ENCODE peak calls at places on chromosomes 7 and 10, in eight cellular contexts. One of them, this sample, is unnamed. For H3K4me1, the result is how much of the 10 kb centered on the place peaks cover.

GRCh38 chr7:22662031-22662430 is 65.0 kb upstream of the IL6 start:
- DNase-seq in sigmoid colon: no peak
- DNase-seq in tibial artery: no peak
- DNase-seq in astrocyte: no peak
- DNase-seq in heart right ventricle: no peak
- DNase-seq in fibroblast of lung: no peak
- DNase-seq in H1: no peak
- DNase-seq in spleen: no peak
- DNase-seq in this sample: no peak

GRCh38 chr7:75645570-75645969 is 93.2 kb downstream of the HIP1 start:
- DNase-seq in heart right ventricle: no peak
- DNase-seq in H1: no peak
- DNase-seq in spleen: no peak
- DNase-seq in astrocyte: no peak
- DNase-seq in fibroblast of lung: no peak
- DNase-seq in tibial artery: no peak
- DNase-seq in sigmoid colon: no peak
- DNase-seq in this sample: no peak

GRCh38 chr10:82908751-82909150 is 1033.8 kb downstream of the NRG3 start:
- DNase-seq in H1: no peak
- DNase-seq in fibroblast of lung: no peak
- DNase-seq in astrocyte: no peak
- DNase-seq in heart right ventricle: no peak
- DNase-seq in spleen: no peak
- DNase-seq in sigmoid colon: no peak
- DNase-seq in tibial artery: no peak
- DNase-seq in this sample: no peak

GRCh38 chr10:92880912-92881311 is 32.6 kb downstream of the EXOC6 start:
- DNase-seq in astrocyte: no peak
- DNase-seq in H1: no peak
- DNase-seq in spleen: no peak
- DNase-seq in fibroblast of lung: no peak
- DNase-seq in sigmoid colon: no peak
- DNase-seq in heart right ventricle: no peak
- DNase-seq in tibial artery: no peak
- DNase-seq in this sample: no peak

GRCh38 chr10:127945335-127945734 is 38.4 kb downstream of the PTPRE start:
- DNase-seq in H1: no peak
- DNase-seq in spleen: no peak
- DNase-seq in sigmoid colon: no peak
- DNase-seq in astrocyte: no peak
- DNase-seq in heart right ventricle: no peak
- DNase-seq in tibial artery: no peak
- DNase-seq in fibroblast of lung: peak
- DNase-seq in this sample: no peak

GRCh38 chr10:49310460-49310859 is 11.5 kb downstream of the C10orf71 start:
- DNase-seq in spleen: no peak
- DNase-seq in tibial artery: no peak
- DNase-seq in sigmoid colon: no peak
- DNase-seq in heart right ventricle: no peak
- DNase-seq in H1: no peak
- DNase-seq in fibroblast of lung: no peak
- DNase-seq in astrocyte: no peak
- DNase-seq in this sample: no peak

GRCh38 chr10:58695022-58695421 is 182.3 kb downstream of the BICC1 start:
- DNase-seq in H1: no peak
- DNase-seq in astrocyte: peak
- DNase-seq in sigmoid colon: no peak
- DNase-seq in heart right ventricle: no peak
- DNase-seq in tibial artery: no peak
- DNase-seq in spleen: no peak
- DNase-seq in fibroblast of lung: peak
- DNase-seq in this sample: no peak

GRCh38 chr10:102119417-102120141 is 589 bp downstream of the LDB1 start:
- DNase-seq in tibial artery: peak
- DNase-seq in astrocyte: peak
- DNase-seq in heart right ventricle: peak
- DNase-seq in spleen: peak
- DNase-seq in sigmoid colon: peak
- DNase-seq in fibroblast of lung: peak
- DNase-seq in H1: peak
- DNase-seq in this sample: peak

GRCh38 chr10:1213707-1214675 is 157.8 kb downstream of the WDR37 start:
- DNase-seq in H1: no peak
- DNase-seq in tibial artery: no peak
- DNase-seq in fibroblast of lung: no peak
- DNase-seq in astrocyte: no peak
- DNase-seq in spleen: peak
- DNase-seq in sigmoid colon: no peak
- DNase-seq in heart right ventricle: no peak
- DNase-seq in this sample: no peak

GRCh38 chr10:131854579-131855335 is 46.1 kb upstream of the PPP2R2D start:
- DNase-seq in H1: no peak
- DNase-seq in fibroblast of lung: no peak
- DNase-seq in astrocyte: no peak
- DNase-seq in heart right ventricle: no peak
- DNase-seq in sigmoid colon: peak
- DNase-seq in spleen: peak
- DNase-seq in tibial artery: peak
- DNase-seq in this sample: no peak

GRCh38 chr7:3381073-3381685 is 80.1 kb downstream of the SDK1 start:
- DNase-seq in spleen: peak
- DNase-seq in heart right ventricle: no peak
- DNase-seq in H1: no peak
- DNase-seq in tibial artery: no peak
- DNase-seq in sigmoid colon: no peak
- DNase-seq in astrocyte: no peak
- DNase-seq in fibroblast of lung: no peak
- DNase-seq in this sample: no peak

GRCh38 chr10:110042181-110042580 is 34.4 kb downstream of the ADD3 start:
- DNase-seq in astrocyte: peak
- DNase-seq in sigmoid colon: no peak
- DNase-seq in heart right ventricle: no peak
- DNase-seq in fibroblast of lung: peak
- DNase-seq in H1: no peak
- DNase-seq in tibial artery: no peak
- DNase-seq in spleen: no peak
- DNase-seq in this sample: no peak

GRCh38 chr7:95688931-95689453 is 83.4 kb upstream of the DYNC1I1 start:
- DNase-seq in spleen: no peak
- DNase-seq in fibroblast of lung: peak
- DNase-seq in sigmoid colon: no peak
- DNase-seq in heart right ventricle: no peak
- DNase-seq in tibial artery: no peak
- DNase-seq in astrocyte: no peak
- DNase-seq in H1: no peak
- DNase-seq in this sample: peak

GRCh38 chr7:26900283-26900682 is 35.9 kb upstream of the SKAP2 start:
- DNase-seq in spleen: no peak
- DNase-seq in tibial artery: no peak
- DNase-seq in fibroblast of lung: no peak
- DNase-seq in H1: no peak
- DNase-seq in sigmoid colon: no peak
- DNase-seq in heart right ventricle: no peak
- DNase-seq in astrocyte: no peak
- DNase-seq in this sample: no peak

GRCh38 chr7:75971961-75972763 is 22.2 kb downstream of the TMEM120A start:
- DNase-seq in sigmoid colon: peak
- DNase-seq in H1: no peak
- DNase-seq in tibial artery: peak
- DNase-seq in astrocyte: no peak
- DNase-seq in fibroblast of lung: no peak
- DNase-seq in heart right ventricle: peak
- DNase-seq in spleen: peak
- DNase-seq in this sample: peak

GRCh38 chr10:114507449-114507848 is 103.1 kb upstream of the AFAP1L2 start:
- DNase-seq in H1: no peak
- DNase-seq in astrocyte: peak
- DNase-seq in sigmoid colon: no peak
- DNase-seq in spleen: no peak
- DNase-seq in heart right ventricle: peak
- DNase-seq in fibroblast of lung: peak
- DNase-seq in tibial artery: no peak
- DNase-seq in this sample: no peak

GRCh38 chr7:86790383-86790782 is 146.7 kb downstream of the GRM3 start:
- DNase-seq in fibroblast of lung: no peak
- DNase-seq in H1: no peak
- DNase-seq in heart right ventricle: no peak
- DNase-seq in spleen: no peak
- DNase-seq in astrocyte: no peak
- DNase-seq in sigmoid colon: no peak
- DNase-seq in tibial artery: no peak
- DNase-seq in this sample: no peak

GRCh38 chr10:13352519-13352918 is 4.4 kb upstream of the SEPHS1 start:
- DNase-seq in heart right ventricle: no peak
- DNase-seq in spleen: no peak
- DNase-seq in tibial artery: no peak
- DNase-seq in astrocyte: no peak
- DNase-seq in H1: peak
- DNase-seq in sigmoid colon: no peak
- DNase-seq in fibroblast of lung: no peak
- DNase-seq in this sample: no peak

GRCh38 chr7:16428672-16429071 is 7.3 kb upstream of the CRPPA start:
- DNase-seq in fibroblast of lung: peak
- DNase-seq in astrocyte: peak
- DNase-seq in spleen: no peak
- DNase-seq in H1: no peak
- DNase-seq in tibial artery: no peak
- DNase-seq in heart right ventricle: no peak
- DNase-seq in sigmoid colon: no peak
- DNase-seq in this sample: no peak

GRCh38 chr7:115007751-115008150 is 85.9 kb downstream of the MDFIC start:
- DNase-seq in astrocyte: peak
- DNase-seq in fibroblast of lung: no peak
- DNase-seq in sigmoid colon: no peak
- DNase-seq in heart right ventricle: no peak
- DNase-seq in H1: no peak
- DNase-seq in tibial artery: no peak
- DNase-seq in spleen: no peak
- DNase-seq in this sample: no peak

GRCh38 chr7:157386979-157387800 is 50.4 kb downstream of the DNAJB6 start:
- DNase-seq in fibroblast of lung: peak
- DNase-seq in sigmoid colon: peak
- DNase-seq in astrocyte: peak
- DNase-seq in spleen: peak
- DNase-seq in heart right ventricle: peak
- DNase-seq in tibial artery: peak
- DNase-seq in H1: peak
- DNase-seq in this sample: peak
- H3K4me1 ChIP-seq in fibroblast of lung: under half
- H3K4me1 ChIP-seq in sigmoid colon: under half
- H3K4me1 ChIP-seq in astrocyte: under half
- H3K4me1 ChIP-seq in spleen: half or more
- H3K4me1 ChIP-seq in heart right ventricle: under half
- H3K4me1 ChIP-seq in tibial artery: under half
- H3K4me1 ChIP-seq in H1: under half
- H3K4me1 ChIP-seq in this sample: under half

GRCh38 chr7:1533569-1534329 is 3.2 kb downstream of the MAFK start:
- DNase-seq in H1: no peak
- DNase-seq in tibial artery: peak
- DNase-seq in sigmoid colon: peak
- DNase-seq in fibroblast of lung: peak
- DNase-seq in astrocyte: peak
- DNase-seq in heart right ventricle: peak
- DNase-seq in spleen: peak
- DNase-seq in this sample: peak
- H3K4me1 ChIP-seq in H1: under half
- H3K4me1 ChIP-seq in tibial artery: half or more
- H3K4me1 ChIP-seq in sigmoid colon: half or more
- H3K4me1 ChIP-seq in fibroblast of lung: under half
- H3K4me1 ChIP-seq in astrocyte: half or more
- H3K4me1 ChIP-seq in heart right ventricle: half or more
- H3K4me1 ChIP-seq in spleen: half or more
- H3K4me1 ChIP-seq in this sample: half or more

GRCh38 chr10:33331020-33331557 is 3.4 kb downstream of the NRP1 start:
- DNase-seq in sigmoid colon: no peak
- DNase-seq in fibroblast of lung: peak
- DNase-seq in spleen: no peak
- DNase-seq in heart right ventricle: no peak
- DNase-seq in astrocyte: no peak
- DNase-seq in H1: no peak
- DNase-seq in tibial artery: no peak
- DNase-seq in this sample: no peak
- H3K4me1 ChIP-seq in sigmoid colon: half or more
- H3K4me1 ChIP-seq in fibroblast of lung: under half
- H3K4me1 ChIP-seq in spleen: half or more
- H3K4me1 ChIP-seq in heart right ventricle: under half
- H3K4me1 ChIP-seq in astrocyte: under half
- H3K4me1 ChIP-seq in H1: under half
- H3K4me1 ChIP-seq in tibial artery: under half
- H3K4me1 ChIP-seq in this sample: under half

DNA sequence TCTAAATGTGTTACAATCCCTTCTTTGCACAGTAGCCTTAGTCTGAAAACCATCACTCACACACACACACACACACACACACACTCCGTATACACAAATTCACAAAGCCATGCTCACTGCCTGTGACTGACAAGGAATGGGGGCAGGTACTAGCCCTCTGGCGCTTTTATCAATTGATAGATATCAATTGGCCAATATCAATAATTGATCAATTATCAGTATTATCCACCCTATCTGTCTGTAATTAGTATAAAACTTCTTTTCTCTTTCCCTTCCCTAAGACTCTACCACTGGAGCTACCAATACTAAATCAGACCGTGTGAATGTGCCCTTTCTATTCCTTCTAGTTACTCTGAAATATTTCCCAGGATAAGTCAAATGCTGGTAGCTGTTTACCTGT is 2.1 kb downstream of the DENND11 start:
- DNase-seq in sigmoid colon: no peak
- DNase-seq in astrocyte: no peak
- DNase-seq in H1: no peak
- DNase-seq in spleen: no peak
- DNase-seq in tibial artery: no peak
- DNase-seq in fibroblast of lung: no peak
- DNase-seq in heart right ventricle: no peak
- DNase-seq in this sample: no peak
- H3K4me1 ChIP-seq in sigmoid colon: under half
- H3K4me1 ChIP-seq in astrocyte: under half
- H3K4me1 ChIP-seq in H1: under half
- H3K4me1 ChIP-seq in spleen: half or more
- H3K4me1 ChIP-seq in tibial artery: half or more
- H3K4me1 ChIP-seq in fibroblast of lung: under half
- H3K4me1 ChIP-seq in heart right ventricle: under half
- H3K4me1 ChIP-seq in this sample: under half

GRCh38 chr7:106120500-106120899 is 8.4 kb upstream of the SYPL1 start:
- DNase-seq in spleen: no peak
- DNase-seq in tibial artery: no peak
- DNase-seq in astrocyte: no peak
- DNase-seq in fibroblast of lung: no peak
- DNase-seq in sigmoid colon: no peak
- DNase-seq in heart right ventricle: no peak
- DNase-seq in H1: no peak
- DNase-seq in this sample: no peak
- H3K4me1 ChIP-seq in spleen: under half
- H3K4me1 ChIP-seq in tibial artery: under half
- H3K4me1 ChIP-seq in astrocyte: under half
- H3K4me1 ChIP-seq in fibroblast of lung: under half
- H3K4me1 ChIP-seq in sigmoid colon: half or more
- H3K4me1 ChIP-seq in heart right ventricle: under half
- H3K4me1 ChIP-seq in H1: under half
- H3K4me1 ChIP-seq in this sample: half or more

GRCh38 chr10:129951251-129951808 is 12.7 kb downstream of the EBF3 start:
- DNase-seq in tibial artery: no peak
- DNase-seq in H1: no peak
- DNase-seq in heart right ventricle: no peak
- DNase-seq in spleen: peak
- DNase-seq in sigmoid colon: peak
- DNase-seq in fibroblast of lung: no peak
- DNase-seq in astrocyte: no peak
- DNase-seq in this sample: no peak
- H3K4me1 ChIP-seq in tibial artery: under half
- H3K4me1 ChIP-seq in H1: under half
- H3K4me1 ChIP-seq in heart right ventricle: half or more
- H3K4me1 ChIP-seq in spleen: under half
- H3K4me1 ChIP-seq in sigmoid colon: under half
- H3K4me1 ChIP-seq in fibroblast of lung: under half
- H3K4me1 ChIP-seq in astrocyte: under half
- H3K4me1 ChIP-seq in this sample: half or more

This sample was measured in psoas muscle.